ENCODE peak calls at places on chromosomes 7 and 10, in six cellular contexts. One of them, this sample, is unnamed.

GRCh38 chr7:141366098-141366621 is 185.1 kb upstream of the AGK start:
- DNase-seq in NCI-H1092: no peak
- DNase-seq in HCEC 1CT: peak
- DNase-seq in iris pigment epithelial cell: no peak
- DNase-seq in NCI-H1930: no peak
- DNase-seq in stimulated activated CD8-positive, alpha-beta memory T cell treated with anti-CD3 and anti-CD28 coated beads, Interleukin-4, amount 100 ng/mL, for 4 hours: no peak
- DNase-seq in this sample: no peak

GRCh38 chr10:110042891-110043290 is 35.1 kb downstream of the ADD3 start:
- DNase-seq in HCEC 1CT: no peak
- DNase-seq in iris pigment epithelial cell: no peak
- DNase-seq in NCI-H1092: no peak
- DNase-seq in stimulated activated CD8-positive, alpha-beta memory T cell treated with anti-CD3 and anti-CD28 coated beads, Interleukin-4, amount 100 ng/mL, for 4 hours: no peak
- DNase-seq in NCI-H1930: no peak
- DNase-seq in this sample: no peak

GRCh38 chr7:194996-195829 is 2.8 kb downstream of the FAM20C start:
- DNase-seq in NCI-H1930: no peak
- DNase-seq in HCEC 1CT: no peak
- DNase-seq in NCI-H1092: no peak
- DNase-seq in stimulated activated CD8-positive, alpha-beta memory T cell treated with anti-CD3 and anti-CD28 coated beads, Interleukin-4, amount 100 ng/mL, for 4 hours: no peak
- DNase-seq in iris pigment epithelial cell: peak
- DNase-seq in this sample: no peak

GRCh38 chr7:1942704-1943294 is 272.7 kb downstream of the ELFN1 start:
- DNase-seq in iris pigment epithelial cell: no peak
- DNase-seq in stimulated activated CD8-positive, alpha-beta memory T cell treated with anti-CD3 and anti-CD28 coated beads, Interleukin-4, amount 100 ng/mL, for 4 hours: no peak
- DNase-seq in NCI-H1092: no peak
- DNase-seq in HCEC 1CT: no peak
- DNase-seq in NCI-H1930: no peak
- DNase-seq in this sample: no peak

GRCh38 chr7:70678621-70679251 is 453.2 kb upstream of the GALNT17 start:
- DNase-seq in NCI-H1930: no peak
- DNase-seq in iris pigment epithelial cell: peak
- DNase-seq in NCI-H1092: no peak
- DNase-seq in stimulated activated CD8-positive, alpha-beta memory T cell treated with anti-CD3 and anti-CD28 coated beads, Interleukin-4, amount 100 ng/mL, for 4 hours: no peak
- DNase-seq in HCEC 1CT: no peak
- DNase-seq in this sample: peak

GRCh38 chr10:4254101-4254994 is 469.3 kb upstream of the KLF6 start:
- DNase-seq in stimulated activated CD8-positive, alpha-beta memory T cell treated with anti-CD3 and anti-CD28 coated beads, Interleukin-4, amount 100 ng/mL, for 4 hours: no peak
- DNase-seq in HCEC 1CT: peak
- DNase-seq in NCI-H1092: no peak
- DNase-seq in NCI-H1930: no peak
- DNase-seq in iris pigment epithelial cell: peak
- DNase-seq in this sample: no peak

GRCh38 chr10:29804025-29804852 is 169.5 kb upstream of the SVIL start:
- DNase-seq in stimulated activated CD8-positive, alpha-beta memory T cell treated with anti-CD3 and anti-CD28 coated beads, Interleukin-4, amount 100 ng/mL, for 4 hours: no peak
- DNase-seq in NCI-H1092: no peak
- DNase-seq in NCI-H1930: no peak
- DNase-seq in iris pigment epithelial cell: peak
- DNase-seq in HCEC 1CT: peak
- DNase-seq in this sample: peak

GRCh38 chr7:30923774-30924413 is 12.2 kb downstream of the AQP1 start:
- DNase-seq in stimulated activated CD8-positive, alpha-beta memory T cell treated with anti-CD3 and anti-CD28 coated beads, Interleukin-4, amount 100 ng/mL, for 4 hours: no peak
- DNase-seq in iris pigment epithelial cell: no peak
- DNase-seq in NCI-H1930: no peak
- DNase-seq in NCI-H1092: no peak
- DNase-seq in HCEC 1CT: no peak
- DNase-seq in this sample: no peak

GRCh38 chr10:2890093-2890492 is 177.3 kb upstream of the PFKP start:
- DNase-seq in stimulated activated CD8-positive, alpha-beta memory T cell treated with anti-CD3 and anti-CD28 coated beads, Interleukin-4, amount 100 ng/mL, for 4 hours: no peak
- DNase-seq in NCI-H1930: no peak
- DNase-seq in iris pigment epithelial cell: no peak
- DNase-seq in HCEC 1CT: no peak
- DNase-seq in NCI-H1092: no peak
- DNase-seq in this sample: no peak

GRCh38 chr7:124457841-124458240 is 307.8 kb downstream of the GPR37 start:
- DNase-seq in NCI-H1092: no peak
- DNase-seq in stimulated activated CD8-positive, alpha-beta memory T cell treated with anti-CD3 and anti-CD28 coated beads, Interleukin-4, amount 100 ng/mL, for 4 hours: no peak
- DNase-seq in HCEC 1CT: peak
- DNase-seq in iris pigment epithelial cell: peak
- DNase-seq in NCI-H1930: no peak
- DNase-seq in this sample: no peak

GRCh38 chr7:33903770-33904679 is 1.3 kb upstream of the BMPER start:
- DNase-seq in iris pigment epithelial cell: peak
- DNase-seq in stimulated activated CD8-positive, alpha-beta memory T cell treated with anti-CD3 and anti-CD28 coated beads, Interleukin-4, amount 100 ng/mL, for 4 hours: no peak
- DNase-seq in HCEC 1CT: peak
- DNase-seq in NCI-H1930: peak
- DNase-seq in NCI-H1092: peak
- DNase-seq in this sample: no peak

GRCh38 chr10:5117021-5117420 is 22.8 kb downstream of the AKR1C3 start:
- DNase-seq in iris pigment epithelial cell: no peak
- DNase-seq in NCI-H1930: no peak
- DNase-seq in HCEC 1CT: no peak
- DNase-seq in stimulated activated CD8-positive, alpha-beta memory T cell treated with anti-CD3 and anti-CD28 coated beads, Interleukin-4, amount 100 ng/mL, for 4 hours: no peak
- DNase-seq in NCI-H1092: no peak
- DNase-seq in this sample: no peak

GRCh38 chr7:101559586-101559985 is 69.5 kb downstream of the MYL10 start:
- DNase-seq in stimulated activated CD8-positive, alpha-beta memory T cell treated with anti-CD3 and anti-CD28 coated beads, Interleukin-4, amount 100 ng/mL, for 4 hours: no peak
- DNase-seq in HCEC 1CT: no peak
- DNase-seq in NCI-H1092: no peak
- DNase-seq in iris pigment epithelial cell: no peak
- DNase-seq in NCI-H1930: no peak
- DNase-seq in this sample: no peak

GRCh38 chr7:6015917-6016652 is 7.0 kb downstream of the AIMP2 start:
- DNase-seq in NCI-H1930: no peak
- DNase-seq in NCI-H1092: peak
- DNase-seq in stimulated activated CD8-positive, alpha-beta memory T cell treated with anti-CD3 and anti-CD28 coated beads, Interleukin-4, amount 100 ng/mL, for 4 hours: no peak
- DNase-seq in iris pigment epithelial cell: peak
- DNase-seq in HCEC 1CT: peak
- DNase-seq in this sample: peak

GRCh38 chr7:118080947-118081346 is 103.0 kb upstream of the LSM8 start:
- DNase-seq in NCI-H1930: no peak
- DNase-seq in HCEC 1CT: peak
- DNase-seq in stimulated activated CD8-positive, alpha-beta memory T cell treated with anti-CD3 and anti-CD28 coated beads, Interleukin-4, amount 100 ng/mL, for 4 hours: no peak
- DNase-seq in iris pigment epithelial cell: peak
- DNase-seq in NCI-H1092: no peak
- DNase-seq in this sample: no peak

GRCh38 chr7:2969398-2970306 is 74.0 kb downstream of the CARD11 start:
- DNase-seq in NCI-H1930: no peak
- DNase-seq in NCI-H1092: no peak
- DNase-seq in stimulated activated CD8-positive, alpha-beta memory T cell treated with anti-CD3 and anti-CD28 coated beads, Interleukin-4, amount 100 ng/mL, for 4 hours: no peak
- DNase-seq in iris pigment epithelial cell: no peak
- DNase-seq in HCEC 1CT: no peak
- DNase-seq in this sample: no peak

GRCh38 chr7:134355925-134356324 is 39.2 kb upstream of the SLC35B4 start:
- DNase-seq in NCI-H1930: no peak
- DNase-seq in NCI-H1092: no peak
- DNase-seq in HCEC 1CT: no peak
- DNase-seq in iris pigment epithelial cell: no peak
- DNase-seq in stimulated activated CD8-positive, alpha-beta memory T cell treated with anti-CD3 and anti-CD28 coated beads, Interleukin-4, amount 100 ng/mL, for 4 hours: no peak
- DNase-seq in this sample: no peak

GRCh38 chr7:120741371-120742042 is 116.4 kb downstream of the TSPAN12 start:
- DNase-seq in stimulated activated CD8-positive, alpha-beta memory T cell treated with anti-CD3 and anti-CD28 coated beads, Interleukin-4, amount 100 ng/mL, for 4 hours: no peak
- DNase-seq in NCI-H1930: peak
- DNase-seq in NCI-H1092: peak
- DNase-seq in iris pigment epithelial cell: no peak
- DNase-seq in HCEC 1CT: peak
- DNase-seq in this sample: no peak

GRCh38 chr7:87339373-87339897 is 6.0 kb upstream of the CROT start:
- DNase-seq in stimulated activated CD8-positive, alpha-beta memory T cell treated with anti-CD3 and anti-CD28 coated beads, Interleukin-4, amount 100 ng/mL, for 4 hours: no peak
- DNase-seq in HCEC 1CT: no peak
- DNase-seq in NCI-H1930: no peak
- DNase-seq in NCI-H1092: no peak
- DNase-seq in iris pigment epithelial cell: peak
- DNase-seq in this sample: no peak

GRCh38 chr7:157400171-157400860 is 63.5 kb downstream of the DNAJB6 start:
- DNase-seq in NCI-H1092: no peak
- DNase-seq in stimulated activated CD8-positive, alpha-beta memory T cell treated with anti-CD3 and anti-CD28 coated beads, Interleukin-4, amount 100 ng/mL, for 4 hours: no peak
- DNase-seq in iris pigment epithelial cell: no peak
- DNase-seq in NCI-H1930: no peak
- DNase-seq in HCEC 1CT: no peak
- DNase-seq in this sample: no peak

GRCh38 chr7:32357535-32358277 is 132.5 kb downstream of the LSM5 start:
- DNase-seq in stimulated activated CD8-positive, alpha-beta memory T cell treated with anti-CD3 and anti-CD28 coated beads, Interleukin-4, amount 100 ng/mL, for 4 hours: no peak
- DNase-seq in iris pigment epithelial cell: no peak
- DNase-seq in HCEC 1CT: no peak
- DNase-seq in NCI-H1930: no peak
- DNase-seq in NCI-H1092: peak
- DNase-seq in this sample: no peak

GRCh38 chr10:97823734-97824133 is 25.9 kb upstream of the GOLGA7B start:
- DNase-seq in HCEC 1CT: no peak
- DNase-seq in iris pigment epithelial cell: no peak
- DNase-seq in NCI-H1930: no peak
- DNase-seq in stimulated activated CD8-positive, alpha-beta memory T cell treated with anti-CD3 and anti-CD28 coated beads, Interleukin-4, amount 100 ng/mL, for 4 hours: no peak
- DNase-seq in NCI-H1092: no peak
- DNase-seq in this sample: no peak

GRCh38 chr10:12699258-12699700 is 302.2 kb downstream of the CCDC3 start:
- DNase-seq in NCI-H1930: no peak
- DNase-seq in NCI-H1092: no peak
- DNase-seq in iris pigment epithelial cell: peak
- DNase-seq in HCEC 1CT: no peak
- DNase-seq in stimulated activated CD8-positive, alpha-beta memory T cell treated with anti-CD3 and anti-CD28 coated beads, Interleukin-4, amount 100 ng/mL, for 4 hours: no peak
- DNase-seq in this sample: no peak

GRCh38 chr7:47227762-47228177 is 354.1 kb downstream of the TNS3 start:
- DNase-seq in stimulated activated CD8-positive, alpha-beta memory T cell treated with anti-CD3 and anti-CD28 coated beads, Interleukin-4, amount 100 ng/mL, for 4 hours: no peak
- DNase-seq in NCI-H1930: no peak
- DNase-seq in HCEC 1CT: peak
- DNase-seq in iris pigment epithelial cell: peak
- DNase-seq in NCI-H1092: no peak
- DNase-seq in this sample: no peak

GRCh38 chr7:134587736-134588135 is 38.8 kb downstream of the AKR1B15 start:
- DNase-seq in HCEC 1CT: no peak
- DNase-seq in iris pigment epithelial cell: no peak
- DNase-seq in NCI-H1092: no peak
- DNase-seq in NCI-H1930: no peak
- DNase-seq in stimulated activated CD8-positive, alpha-beta memory T cell treated with anti-CD3 and anti-CD28 coated beads, Interleukin-4, amount 100 ng/mL, for 4 hours: no peak
- DNase-seq in this sample: no peak

GRCh38 chr7:107152011-107152410 is 16.8 kb upstream of the HBP1 start:
- DNase-seq in HCEC 1CT: peak
- DNase-seq in NCI-H1930: no peak
- DNase-seq in iris pigment epithelial cell: peak
- DNase-seq in stimulated activated CD8-positive, alpha-beta memory T cell treated with anti-CD3 and anti-CD28 coated beads, Interleukin-4, amount 100 ng/mL, for 4 hours: no peak
- DNase-seq in NCI-H1092: no peak
- DNase-seq in this sample: no peak

GRCh38 chr7:37054631-37055300 is 330.5 kb upstream of the AOAH start:
- DNase-seq in NCI-H1092: no peak
- DNase-seq in HCEC 1CT: peak
- DNase-seq in iris pigment epithelial cell: peak
- DNase-seq in NCI-H1930: no peak
- DNase-seq in stimulated activated CD8-positive, alpha-beta memory T cell treated with anti-CD3 and anti-CD28 coated beads, Interleukin-4, amount 100 ng/mL, for 4 hours: no peak
- DNase-seq in this sample: no peak

GRCh38 chr10:125113661-125114388 is 46.5 kb downstream of the CTBP2 start:
- DNase-seq in iris pigment epithelial cell: peak
- DNase-seq in stimulated activated CD8-positive, alpha-beta memory T cell treated with anti-CD3 and anti-CD28 coated beads, Interleukin-4, amount 100 ng/mL, for 4 hours: no peak
- DNase-seq in NCI-H1092: no peak
- DNase-seq in HCEC 1CT: no peak
- DNase-seq in NCI-H1930: no peak
- DNase-seq in this sample: no peak